ENCODE peak calls at places on chromosomes 1 and 21, in four cellular contexts. A is astrocyte of the spinal cord, R is neuronal stem cell, B is left ventricle myocardium inferior. W is an unnamed sample.

GRCh38 chr1:160481979-160482596 is 41.0 kb downstream of the SLAMF6 start:
- DNase-seq in A (no peak), B (no peak), R (no peak), W (no peak)

GRCh38 chr21:36747815-36748381 is 49.0 kb downstream of the SIM2 start:
- DNase-seq in B (peak; percentile 62), R (peak; percentile 66), A (no peak), W (no peak)

GRCh38 chr1:89104687-89105086 is 21.2 kb downstream of the GBP2 start:
- DNase-seq in A (no peak), B (no peak), R (no peak), W (no peak)

GRCh38 chr1:204529371-204529895 is 13.2 kb downstream of the MDM4 start:
- DNase-seq in B (no peak), R (no peak), A (no peak), W (no peak)

GRCh38 chr1:241808265-241808664 is 39.7 kb upstream of the EXO1 start:
- DNase-seq in R (no peak), A (no peak), B (no peak), W (no peak)

GRCh38 chr1:224903955-224904354 is 25.5 kb upstream of the DNAH14 start:
- DNase-seq in B (no peak), R (no peak), A (no peak), W (no peak)

GRCh38 chr1:245807306-245807705 is 652.5 kb downstream of the KIF26B start:
- DNase-seq in B (no peak), R (no peak), A (peak; percentile 51), W (no peak)

GRCh38 chr1:61050541-61051454 is 31.6 kb upstream of the NFIA start:
- DNase-seq in A (no peak), B (peak; percentile 78), R (peak; percentile 50), W (no peak)

GRCh38 chr1:50973875-50974617 is 4.0 kb downstream of the CDKN2C start:
- DNase-seq in R (no peak), B (no peak), A (no peak), W (no peak)

GRCh38 chr1:166869318-166870099 is 6.6 kb downstream of the TADA1 start:
- DNase-seq in R (no peak), B (no peak), A (no peak), W (no peak)

DNA sequence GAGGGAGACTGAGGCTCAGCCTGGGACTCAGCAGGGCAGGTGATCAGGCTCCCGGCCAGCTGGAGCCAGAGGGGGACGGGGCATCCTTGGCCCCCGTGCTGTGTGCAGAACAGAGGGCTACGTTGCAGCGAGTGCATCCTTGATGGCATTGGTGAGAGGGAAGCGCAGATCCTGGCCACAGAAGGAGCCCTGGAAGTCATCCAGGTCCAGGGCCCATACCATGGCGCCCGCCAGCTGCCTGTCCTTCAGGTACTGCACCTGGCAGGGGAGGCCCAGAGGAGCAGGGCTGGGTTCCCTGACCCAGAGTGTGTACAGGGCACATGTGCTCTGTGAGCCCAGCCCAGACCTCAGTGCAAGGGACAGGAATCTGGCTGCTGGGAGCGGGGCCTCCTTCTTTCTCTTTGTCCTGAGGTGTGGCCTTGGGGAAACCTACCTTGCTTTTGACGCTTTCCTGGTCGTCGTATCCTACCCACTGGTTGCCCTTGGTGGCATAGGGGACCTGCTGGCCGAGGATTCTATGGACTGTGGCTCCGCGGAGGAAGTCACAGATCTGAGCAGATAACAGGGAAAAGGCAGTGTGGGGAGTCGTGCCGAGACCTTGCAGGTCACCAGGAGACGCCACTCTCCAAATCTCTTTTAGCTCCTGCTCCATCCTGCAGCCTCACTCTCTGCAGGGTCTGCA is 3.8 kb upstream of the MYBPH start:
- DNase-seq in A (no peak), R (no peak), B (no peak), W (no peak)
- H3K4me3 ChIP-seq in A (no peak overlapping the region), R (no peak overlapping the region), B (no peak overlapping the region), W (no peak overlapping the region)

GRCh38 chr1:36212782-36213181 is 11.5 kb upstream of the THRAP3 start:
- DNase-seq in R (no peak), A (no peak), B (no peak), W (no peak)

GRCh38 chr1:36211841-36212240 is 12.4 kb upstream of the THRAP3 start:
- DNase-seq in B (no peak), A (no peak), R (no peak), W (no peak)

GRCh38 chr1:36223373-36223995 is 759 bp upstream of the THRAP3 start:
- DNase-seq in R (no peak), A (peak; percentile 73), B (no peak), W (no peak)

GRCh38 chr1:36222481-36223372 is 1.5 kb upstream of the THRAP3 start:
- DNase-seq in R (no peak), B (no peak), A (no peak), W (no peak)

DNA sequence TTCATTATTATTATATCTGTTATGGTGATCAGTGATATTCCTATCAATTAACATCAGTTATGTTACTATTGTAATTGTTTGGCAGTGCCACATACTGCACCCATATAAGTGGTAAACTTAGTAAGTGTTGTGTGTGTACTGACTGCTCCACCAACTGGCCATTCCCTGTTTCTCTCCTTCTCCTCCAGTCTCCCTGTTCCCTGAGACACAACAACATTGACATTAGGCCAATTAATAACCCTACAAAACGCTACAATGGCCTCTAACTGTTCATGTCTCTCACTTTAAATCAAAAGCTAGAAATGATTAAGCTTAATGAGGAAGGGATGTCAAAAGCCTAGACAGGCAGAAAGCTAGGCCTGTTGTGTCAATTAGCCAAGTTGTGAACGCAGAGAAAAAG is 6.6 kb upstream of the THRAP3 start:
- DNase-seq in B (no peak), A (peak; percentile 50), R (no peak), W (no peak)
- H3K4me3 ChIP-seq in B (no peak overlapping the region), A (no peak overlapping the region), R (no peak overlapping the region), W (no peak overlapping the region)

DNA sequence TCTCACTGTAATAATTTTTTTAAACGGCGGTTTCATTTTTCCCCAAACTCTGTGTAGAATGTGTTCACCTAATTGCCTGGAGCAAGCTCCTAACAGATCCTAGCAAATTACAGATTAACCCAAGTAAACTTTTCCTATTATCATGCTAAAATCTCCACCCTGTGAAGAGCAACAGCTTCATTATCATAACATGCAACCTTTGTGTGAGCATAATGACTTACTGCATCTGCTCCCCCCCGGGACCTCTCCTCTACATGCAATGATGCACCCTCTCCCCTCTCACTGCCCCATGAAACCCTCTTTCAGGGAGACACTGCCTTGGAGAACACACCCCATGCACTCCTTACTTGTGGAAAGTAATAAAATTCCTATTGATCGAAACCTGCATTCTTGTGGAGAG is 717.0 kb upstream of the TMPRSS15 start:
- DNase-seq in A (no peak), R (no peak), B (no peak), W (no peak)
- H3K4me3 ChIP-seq in A (no peak overlapping the region), R (no peak overlapping the region), B (no peak overlapping the region), W (no peak overlapping the region)

DNA sequence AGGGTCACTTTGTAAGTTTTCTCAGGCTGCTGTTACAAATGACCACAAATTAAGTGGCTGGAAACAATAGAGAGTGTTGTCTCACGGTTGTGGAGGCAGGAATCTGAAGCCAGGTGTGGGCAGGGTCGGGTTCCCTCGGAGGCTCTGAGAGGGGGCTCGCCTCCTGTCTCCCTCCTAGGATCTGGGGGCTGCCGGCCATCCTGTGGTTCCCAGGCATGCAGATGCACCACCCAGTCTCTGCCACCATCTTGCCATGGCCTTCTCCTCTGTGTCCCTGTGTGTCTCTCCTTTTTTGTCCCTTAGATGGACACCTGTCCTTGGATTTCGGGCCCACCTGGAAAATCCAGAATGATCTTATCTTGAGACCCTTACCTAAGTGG is 4.8 kb downstream of the TP73 start:
- DNase-seq in A (no peak), B (no peak), R (no peak), W (no peak)
- H3K4me3 ChIP-seq in A (no peak overlapping the region), B (no peak overlapping the region), R (no peak overlapping the region), W (no peak overlapping the region)

GRCh38 chr1:153611356-153611755 is 1.6 kb downstream of the S100A16 start:
- DNase-seq in A (no peak), R (no peak), B (no peak), W (no peak)
- H3K4me3 ChIP-seq in A (peak overlapping the region; percentile 86), R (no peak overlapping the region), B (peak overlapping the region; percentile 74), W (no peak overlapping the region)

GRCh38 chr1:44418022-44418673 is 13.1 kb downstream of the RNF220 start:
- DNase-seq in B (no peak), A (no peak), R (no peak), W (no peak)
- H3K4me3 ChIP-seq in B (peak overlapping the region; percentile 65), A (no peak overlapping the region), R (peak overlapping the region; percentile 69), W (no peak overlapping the region)

W was measured in effector memory CD4-positive, alpha-beta T cell.